ENCODE peak calls at places on chromosomes 7 and 10, in five cellular contexts. D is IMR-90, S is K562, N is SK-N-SH, J is GM12878. B is an unnamed sample.

GRCh38 chr7:16688249-16688648 is 42.3 kb downstream of the BZW2 start:
- DNase-seq in D (no peak), S (peak), N (no peak), J (no peak), B (peak)

GRCh38 chr7:137933270-137934017 is 68.4 kb downstream of the CREB3L2 start:
- DNase-seq in D (peak), S (peak), N (peak), J (no peak), B (no peak)

GRCh38 chr7:88396295-88396947 is 89.7 kb upstream of the STEAP4 start:
- DNase-seq in D (no peak), S (no peak), N (no peak), J (no peak), B (no peak)

GRCh38 chr7:56083150-56083785 is 9.5 kb downstream of the PHKG1 start:
- DNase-seq in D (no peak), S (no peak), N (peak), J (no peak), B (no peak)

GRCh38 chr10:14403846-14404623 is 73.3 kb upstream of the FRMD4A start:
- DNase-seq in D (no peak), S (no peak), N (peak), J (no peak), B (no peak)

GRCh38 chr10:103277713-103278299 is 868 bp downstream of the INA start:
- DNase-seq in D (no peak), S (no peak), N (peak), J (no peak), B (no peak)

GRCh38 chr10:127442220-127442525 is 106.9 kb upstream of the NPS start:
- DNase-seq in D (no peak), S (no peak), N (no peak), J (no peak), B (no peak)

GRCh38 chr7:80583901-80584300 is 54.5 kb upstream of the CD36 start:
- DNase-seq in D (peak), S (no peak), N (no peak), J (no peak), B (no peak)

GRCh38 chr10:48658243-48658888 is 26.3 kb upstream of the WDFY4 start:
- DNase-seq in D (peak), S (peak), N (peak), J (no peak), B (peak)

GRCh38 chr7:5553298-5553877 is 129.8 kb upstream of the TNRC18 start:
- DNase-seq in D (no peak), S (peak), N (peak), J (no peak), B (peak)

GRCh38 chr7:101171442-101171837 is 6.1 kb upstream of the VGF start:
- DNase-seq in D (no peak), S (peak), N (peak), J (no peak), B (no peak)

GRCh38 chr7:15686957-15687644 is 618 bp upstream of the MEOX2 start:
- DNase-seq in D (no peak), S (no peak), N (peak), J (no peak), B (no peak)

GRCh38 chr10:117000580-117000979 is 4.4 kb downstream of the SHTN1 start:
- DNase-seq in D (no peak), S (peak), N (no peak), J (no peak), B (peak)

GRCh38 chr10:10786334-10787090 is 231.2 kb upstream of the CELF2 start:
- DNase-seq in D (peak), S (no peak), N (no peak), J (no peak), B (no peak)

GRCh38 chr10:11035318-11035920 is 17.7 kb downstream of the CELF2 start:
- DNase-seq in D (peak), S (no peak), N (no peak), J (no peak), B (no peak)

GRCh38 chr7:12549106-12549505 is 21.4 kb upstream of the SCIN start:
- DNase-seq in D (peak), S (no peak), N (no peak), J (no peak), B (no peak)

GRCh38 chr10:78062296-78062695 is 28.6 kb downstream of the RPS24 start:
- DNase-seq in D (no peak), S (no peak), N (no peak), J (no peak), B (no peak)

GRCh38 chr7:102451371-102452054 is 13.2 kb downstream of the ALKBH4 start:
- DNase-seq in D (no peak), S (peak), N (peak), J (no peak), B (no peak)

GRCh38 chr10:36170943-36171501 is 528.9 kb upstream of the FZD8 start:
- DNase-seq in D (no peak), S (no peak), N (no peak), J (no peak), B (no peak)

GRCh38 chr7:3309140-3309539 is 8.1 kb downstream of the SDK1 start:
- DNase-seq in D (peak), S (no peak), N (peak), J (no peak), B (no peak)

GRCh38 chr7:141344153-141344935 is 206.9 kb upstream of the AGK start:
- DNase-seq in D (no peak), S (no peak), N (no peak), J (no peak), B (no peak)

GRCh38 chr7:39540320-39540719 is 25.9 kb upstream of the YAE1 start:
- DNase-seq in D (no peak), S (no peak), N (no peak), J (no peak), B (no peak)

GRCh38 chr10:43199088-43199683 is 60.9 kb downstream of the CSGALNACT2 start:
- DNase-seq in D (no peak), S (no peak), N (no peak), J (no peak), B (no peak)

GRCh38 chr10:120422459-120422858 is 34.6 kb upstream of the PLPP4 start:
- DNase-seq in D (peak), S (no peak), N (no peak), J (no peak), B (no peak)

GRCh38 chr7:130733866-130734524 is at the start of gene KLF14:
- DNase-seq in D (no peak), S (peak), N (peak), J (no peak), B (no peak)

GRCh38 chr7:80895056-80895455 is 23.8 kb downstream of the SEMA3C start:
- DNase-seq in D (no peak), S (no peak), N (no peak), J (no peak), B (no peak)

GRCh38 chr7:539731-540411 is 20.2 kb upstream of the PDGFA start:
- DNase-seq in D (peak), S (peak), N (no peak), J (no peak), B (peak)

GRCh38 chr7:37945336-37945735 is 24.9 kb downstream of the EPDR1 start:
- DNase-seq in D (no peak), S (no peak), N (no peak), J (no peak), B (no peak)

GRCh38 chr10:71774916-71775702 is 1.8 kb upstream of the VSIR start:
- DNase-seq in D (no peak), S (no peak), N (no peak), J (no peak), B (no peak)

GRCh38 chr10:126734015-126734414 is 63.5 kb upstream of the C10orf90 start:
- DNase-seq in D (peak), S (no peak), N (no peak), J (no peak), B (no peak)

GRCh38 chr10:125409756-125410155 is 249.4 kb upstream of the CTBP2 start:
- DNase-seq in D (no peak), S (no peak), N (no peak), J (no peak), B (no peak)

GRCh38 chr7:155291729-155292128 is 5.9 kb upstream of the INSIG1 start:
- DNase-seq in D (no peak), S (no peak), N (no peak), J (no peak), B (no peak)

GRCh38 chr7:116899308-116899707 is 36.9 kb downstream of the CAPZA2 start:
- DNase-seq in D (no peak), S (no peak), N (no peak), J (no peak), B (no peak)

GRCh38 chr10:14569274-14570060 is 205.2 kb downstream of the FAM107B start:
- DNase-seq in D (no peak), S (no peak), N (no peak), J (no peak), B (no peak)

GRCh38 chr7:13181221-13181620 is 493.8 kb downstream of the ARL4A start:
- DNase-seq in D (peak), S (no peak), N (no peak), J (no peak), B (peak)

GRCh38 chr10:68087338-68088029 is 12.4 kb upstream of the HERC4 start:
- DNase-seq in D (no peak), S (no peak), N (no peak), J (no peak), B (peak)

GRCh38 chr10:71116426-71116825 is 95.9 kb upstream of the UNC5B start:
- DNase-seq in D (no peak), S (no peak), N (no peak), J (no peak), B (no peak)

DNA sequence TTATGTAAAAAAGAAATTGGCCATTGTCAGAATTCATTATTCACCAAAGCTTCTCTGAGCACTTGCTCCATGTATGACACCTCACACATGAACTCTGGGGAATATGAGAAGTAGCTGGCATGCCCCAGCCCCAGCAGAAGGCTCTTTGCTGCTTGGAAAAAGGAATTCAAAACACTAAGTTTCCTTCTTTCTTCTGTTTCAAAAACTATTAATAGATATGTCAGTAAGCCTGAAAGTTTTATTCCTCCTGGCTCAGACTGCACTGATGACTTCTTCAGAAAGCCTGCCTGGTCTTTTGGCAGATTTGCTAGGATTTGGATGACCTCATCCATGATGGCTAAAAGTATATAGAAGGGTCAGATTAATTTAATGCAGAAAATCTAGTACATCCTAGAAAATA is 511.0 kb downstream of the GFRA1 start:
- DNase-seq in D (peak), S (no peak), N (no peak), J (no peak), B (no peak)
- TF ChIP-seq RCOR1 in D (no peak), S (no peak), N (no peak), J (no peak), B (no peak)

GRCh38 chr10:29343607-29344038 is 54.8 kb downstream of the LYZL1 start:
- DNase-seq in D (no peak), S (no peak), N (no peak), J (no peak), B (no peak)

GRCh38 chr10:29345893-29346175 is 57.0 kb downstream of the LYZL1 start:
- DNase-seq in D (no peak), S (no peak), N (no peak), J (no peak), B (no peak)

GRCh38 chr10:29344073-29344820 is 55.4 kb downstream of the LYZL1 start:
- DNase-seq in D (peak), S (no peak), N (no peak), J (no peak), B (no peak)

DNA sequence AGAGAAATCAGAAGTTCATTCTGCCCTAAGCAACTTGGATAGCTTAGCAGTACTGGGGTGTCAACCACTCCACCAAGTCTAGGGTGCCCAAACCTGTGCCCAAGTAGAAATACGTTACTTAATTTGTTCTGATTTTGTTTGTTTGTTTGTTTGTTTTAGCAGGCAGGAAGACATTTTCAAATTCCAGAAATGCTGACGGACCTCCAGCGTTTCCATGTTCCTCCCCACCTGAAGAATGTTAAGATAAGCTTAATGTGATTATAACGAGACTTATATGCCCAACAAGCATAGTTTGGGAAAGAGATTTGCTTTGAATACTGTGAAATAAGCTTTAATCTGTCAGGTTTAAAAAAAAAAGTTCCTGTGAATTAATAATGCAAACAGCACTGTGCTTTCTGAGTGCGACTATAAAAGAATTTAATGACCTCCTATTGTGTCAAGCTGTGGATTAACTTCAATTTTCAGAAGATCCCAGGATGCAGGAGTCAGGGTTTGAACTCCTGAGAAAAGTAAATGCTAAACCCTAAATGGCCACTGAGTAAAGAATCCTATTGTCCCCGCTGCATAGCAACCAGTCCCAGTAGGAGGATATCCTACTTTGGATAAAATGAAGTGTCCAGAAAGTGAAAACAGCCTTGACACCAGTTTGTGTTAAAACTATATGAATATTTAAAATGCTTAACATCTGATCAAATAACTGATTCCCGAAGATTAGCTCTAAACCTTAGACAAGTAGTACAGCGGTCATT is 56.4 kb downstream of the LYZL1 start:
- DNase-seq in D (no peak), S (no peak), N (no peak), J (no peak), B (no peak)
- TF ChIP-seq RCOR1 in D (no peak), S (no peak), N (no peak), J (no peak), B (no peak)

DNA sequence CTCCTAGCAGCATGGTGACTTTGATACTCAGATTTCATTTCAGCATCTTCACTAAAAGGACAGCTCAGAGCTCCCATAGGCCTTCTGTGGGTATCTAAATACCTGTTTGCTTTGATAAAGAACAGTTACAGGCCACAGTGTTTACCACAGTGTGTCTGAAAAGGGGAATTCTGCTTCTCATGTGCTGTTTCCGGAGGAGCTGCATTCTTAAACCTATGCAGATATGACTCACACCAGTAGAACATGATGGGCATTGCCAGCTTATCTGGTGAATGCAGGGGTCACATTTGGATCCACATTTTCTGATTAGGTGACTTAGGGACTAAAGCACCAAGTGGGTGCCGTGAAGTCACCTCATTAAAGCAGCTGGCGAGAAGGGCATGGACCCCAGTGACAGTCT is 52.6 kb downstream of the TRRAP start:
- DNase-seq in D (peak), S (no peak), N (no peak), J (peak), B (no peak)
- TF ChIP-seq RCOR1 in D (no peak), S (no peak), N (no peak), J (peak), B (no peak)

GRCh38 chr7:41007351-41007751 is 695.5 kb downstream of the INHBA start:
- DNase-seq in D (no peak), S (no peak), N (no peak), J (no peak), B (no peak)
- TF ChIP-seq RCOR1 in D (no peak), S (no peak), N (no peak), J (no peak), B (no peak)

GRCh38 chr10:61901829-61902447 is 439 bp downstream of the ARID5B start:
- DNase-seq in D (no peak), S (no peak), N (no peak), J (no peak), B (peak)
- TF ChIP-seq RCOR1 in D (no peak), S (no peak), N (no peak), J (no peak), B (no peak)

GRCh38 chr7:74263399-74264120 is 9.4 kb upstream of the RFC2 start:
- DNase-seq in D (no peak), S (no peak), N (no peak), J (no peak), B (no peak)

GRCh38 chr7:74267756-74268565 is 13.8 kb upstream of the RFC2 start:
- DNase-seq in D (no peak), S (no peak), N (no peak), J (no peak), B (no peak)

GRCh38 chr7:74266191-74266963 is 12.2 kb upstream of the RFC2 start:
- DNase-seq in D (no peak), S (no peak), N (no peak), J (no peak), B (no peak)

GRCh38 chr7:74262639-74263398 is 8.6 kb upstream of the RFC2 start:
- DNase-seq in D (no peak), S (peak), N (no peak), J (no peak), B (no peak)
- TF ChIP-seq RCOR1 in D (no peak), S (no peak), N (no peak), J (no peak), B (no peak)

GRCh38 chr10:79235765-79236755 is 111.2 kb upstream of the PPIF start:
- DNase-seq in D (no peak), S (no peak), N (no peak), J (no peak), B (no peak)
- TF ChIP-seq RCOR1 in D (no peak), S (no peak), N (no peak), J (no peak), B (no peak)

B was measured in A549.